ENCODE peak calls at places on chromosomes 3 and 15, in six cellular contexts. P is fibroblast of lung, F is MM.1S, R is GM23338, B is GM23248, G is PC-3. Z is an unnamed sample.
A peak's percentile ranks its signal among the peaks of the same experiment; 100 is the strongest.

GRCh38 chr3:116038968-116039950 is 406.0 kb downstream of the LSAMP start:
- DNase-seq in P (no peak), F (no peak), R (no peak), B (peak; percentile 51), G (no peak), Z (no peak)

GRCh38 chr3:121809249-121809648 is 25.6 kb downstream of the IQCB1 start:
- DNase-seq in P (no peak), F (peak; percentile 92), R (no peak), B (no peak), G (no peak), Z (no peak)

GRCh38 chr3:141979050-141979671 is 102.7 kb downstream of the ATP1B3 start:
- DNase-seq in P (peak; percentile 89), F (no peak), R (no peak), B (peak; percentile 89), G (peak; percentile 86), Z (no peak)

GRCh38 chr3:107430214-107431047 is 53.2 kb downstream of the CCDC54 start:
- DNase-seq in P (peak; percentile 36), F (peak; percentile 12), R (peak; percentile 18), B (peak; percentile 59), G (no peak), Z (peak; percentile 16)

GRCh38 chr3:29167180-29167579 is 113.7 kb upstream of the RBMS3 start:
- DNase-seq in P (no peak), F (no peak), R (no peak), B (no peak), G (no peak), Z (no peak)

GRCh38 chr3:160170409-160171370 is 54.5 kb upstream of the C3orf80 start:
- DNase-seq in P (no peak), F (peak; percentile 20), R (no peak), B (no peak), G (no peak), Z (no peak)

GRCh38 chr3:3799173-3800075 is at the start of gene LRRN1:
- DNase-seq in P (peak; percentile 66), F (peak; percentile 91), R (peak; percentile 96), B (peak; percentile 22), G (no peak), Z (peak; percentile 98)

GRCh38 chr15:67134577-67135492 is 69.4 kb downstream of the SMAD3 start:
- DNase-seq in P (no peak), F (no peak), R (no peak), B (no peak), G (no peak), Z (no peak)

GRCh38 chr3:126155819-126156218 is 24.6 kb downstream of the ALDH1L1 start:
- DNase-seq in P (no peak), F (no peak), R (no peak), B (no peak), G (no peak), Z (no peak)

GRCh38 chr3:58591496-58592133 is 14.4 kb upstream of the FAM107A start:
- DNase-seq in P (no peak), F (no peak), R (no peak), B (peak; percentile 30), G (no peak), Z (no peak)

GRCh38 chr3:110816008-110816407 is 255.6 kb upstream of the NECTIN3 start:
- DNase-seq in P (no peak), F (peak; percentile 41), R (no peak), B (peak; percentile 36), G (no peak), Z (no peak)

GRCh38 chr3:73029321-73029796 is 32.1 kb upstream of the EBLN2 start:
- DNase-seq in P (peak; percentile 96), F (no peak), R (no peak), B (peak; percentile 94), G (peak; percentile 40), Z (no peak)

GRCh38 chr3:2099028-2099671 is 484 bp downstream of the CNTN4 start:
- DNase-seq in P (no peak), F (no peak), R (peak; percentile 66), B (peak; percentile 0), G (no peak), Z (peak; percentile 79)
- TF ChIP-seq EZH2 in P (peak; percentile 55), F (no peak), R (no peak), B (no peak), G (no peak), Z (no peak)

GRCh38 chr15:74725845-74726773 is 781 bp upstream of the CYP1A1 start:
- DNase-seq in P (no peak), F (peak; percentile 27), R (peak; percentile 82), B (peak; percentile 52), G (peak; percentile 17), Z (peak; percentile 79)
- TF ChIP-seq EZH2 in P (no peak), F (no peak), R (no peak), B (peak; percentile 30), G (no peak), Z (peak; percentile 80)

GRCh38 chr3:27185231-27185989 is 183.8 kb downstream of the NEK10 start:
- DNase-seq in P (no peak), F (no peak), R (peak; percentile 18), B (no peak), G (no peak), Z (no peak)
- TF ChIP-seq EZH2 in P (no peak), F (no peak), R (no peak), B (no peak), G (no peak), Z (no peak)

GRCh38 chr3:33218072-33218445 is 551 bp downstream of the SUSD5 start:
- DNase-seq in P (peak; percentile 24), F (no peak), R (peak; percentile 25), B (peak; percentile 1), G (no peak), Z (peak; percentile 27)
- TF ChIP-seq EZH2 in P (peak; percentile 15), F (no peak), R (peak; percentile 79), B (no peak), G (no peak), Z (peak; percentile 84)

GRCh38 chr15:70376929-70377691 is 279.4 kb upstream of the TLE3 start:
- DNase-seq in P (peak; percentile 66), F (no peak), R (peak; percentile 61), B (peak; percentile 85), G (no peak), Z (peak; percentile 42)
- TF ChIP-seq EZH2 in P (no peak), F (no peak), R (no peak), B (no peak), G (no peak), Z (no peak)

GRCh38 chr3:185153861-185154629 is 1.2 kb upstream of the C3orf70 start:
- DNase-seq in P (no peak), F (no peak), R (peak; percentile 57), B (no peak), G (no peak), Z (peak; percentile 38)
- TF ChIP-seq EZH2 in P (peak; percentile 41), F (no peak), R (no peak), B (no peak), G (no peak), Z (no peak)

GRCh38 chr3:147407495-147408179 is 1.3 kb upstream of the ZIC4 start:
- DNase-seq in P (no peak), F (no peak), R (peak; percentile 59), B (no peak), G (no peak), Z (peak; percentile 50)
- TF ChIP-seq EZH2 in P (peak; percentile 30), F (no peak), R (peak; percentile 85), B (no peak), G (peak; percentile 13), Z (peak; percentile 99)

GRCh38 chr15:60002528-60003218 is 1.4 kb upstream of the FOXB1 start:
- DNase-seq in P (no peak), F (no peak), R (peak; percentile 45), B (no peak), G (no peak), Z (no peak)

GRCh38 chr15:60004846-60005351 is 788 bp downstream of the FOXB1 start:
- DNase-seq in P (peak; percentile 12), F (no peak), R (peak; percentile 76), B (peak; percentile 27), G (no peak), Z (peak; percentile 75)

GRCh38 chr15:60005352-60006202 is 1.5 kb downstream of the FOXB1 start:
- DNase-seq in P (no peak), F (no peak), R (peak; percentile 41), B (no peak), G (no peak), Z (peak; percentile 48)

GRCh38 chr15:60003243-60004018 is 680 bp upstream of the FOXB1 start:
- DNase-seq in P (no peak), F (no peak), R (no peak), B (no peak), G (no peak), Z (no peak)

GRCh38 chr15:60004019-60004845 is at the start of gene FOXB1:
- DNase-seq in P (no peak), F (no peak), R (peak; percentile 95), B (no peak), G (no peak), Z (peak; percentile 95)
- TF ChIP-seq EZH2 in P (peak; percentile 77), F (no peak), R (peak; percentile 41), B (peak; percentile 59), G (no peak), Z (peak; percentile 48)

GRCh38 chr3:181696641-181697230 is 15.0 kb upstream of the SOX2 start:
- DNase-seq in P (no peak), F (no peak), R (no peak), B (no peak), G (no peak), Z (no peak)

GRCh38 chr3:181699171-181699903 is 12.4 kb upstream of the SOX2 start:
- DNase-seq in P (peak; percentile 52), F (peak; percentile 39), R (peak; percentile 77), B (no peak), G (no peak), Z (peak; percentile 78)

GRCh38 chr3:181698263-181698944 is 13.3 kb upstream of the SOX2 start:
- DNase-seq in P (no peak), F (no peak), R (peak; percentile 32), B (no peak), G (no peak), Z (no peak)

GRCh38 chr3:181703701-181704420 is 7.9 kb upstream of the SOX2 start:
- DNase-seq in P (no peak), F (no peak), R (peak; percentile 76), B (no peak), G (no peak), Z (peak; percentile 16)

GRCh38 chr3:181700168-181701087 is 11.3 kb upstream of the SOX2 start:
- DNase-seq in P (peak; percentile 69), F (peak; percentile 90), R (peak; percentile 92), B (peak; percentile 78), G (peak; percentile 76), Z (peak; percentile 91)
- TF ChIP-seq EZH2 in P (no peak), F (no peak), R (no peak), B (no peak), G (no peak), Z (no peak)

GRCh38 chr15:70247281-70247680 is 149.6 kb upstream of the TLE3 start:
- DNase-seq in P (no peak), F (no peak), R (no peak), B (no peak), G (no peak), Z (no peak)
- TF ChIP-seq EZH2 in P (no peak), F (no peak), R (no peak), B (no peak), G (no peak), Z (no peak)

Z was measured in neural progenitor cell.